ENCODE peak calls at places on chromosomes 6 and 20, in five cellular contexts. O, D, H, T and I are unnamed samples.

GRCh38 chr20:62668441-62669027 is 26.2 kb downstream of the SLCO4A1 start:
- DNase-seq in O (peak), T (peak), D (no peak), H (peak), I (peak)

GRCh38 chr20:12838261-12838866 is 170.4 kb upstream of the SPTLC3 start:
- DNase-seq in D (no peak), H (no peak), T (no peak), O (no peak), I (no peak)

GRCh38 chr6:74733830-74734591 is 471.8 kb downstream of the COL12A1 start:
- DNase-seq in T (no peak), D (no peak), H (no peak), O (no peak), I (no peak)

GRCh38 chr6:134240664-134241431 is 77.1 kb downstream of the SGK1 start:
- DNase-seq in H (no peak), T (peak), O (no peak), D (no peak), I (peak)

GRCh38 chr6:80197474-80197873 is 91.0 kb downstream of the BCKDHB start:
- DNase-seq in T (no peak), H (no peak), O (peak), D (no peak), I (no peak)

GRCh38 chr6:141541766-141542324 is 590.9 kb upstream of the GJE1 start:
- DNase-seq in H (no peak), O (no peak), D (no peak), T (no peak), I (no peak)

GRCh38 chr20:36465109-36466080 is 75.9 kb upstream of the MYL9 start:
- DNase-seq in T (no peak), H (no peak), D (no peak), O (peak), I (peak)

GRCh38 chr6:142870787-142871371 is 74.1 kb downstream of the HIVEP2 start:
- DNase-seq in H (no peak), O (no peak), D (no peak), T (no peak), I (no peak)

GRCh38 chr20:694496-694895 is 18.9 kb upstream of the SCRT2 start:
- DNase-seq in D (peak), T (no peak), O (no peak), H (no peak), I (no peak)

GRCh38 chr20:34536798-34537394 is 20.7 kb downstream of the DYNLRB1 start:
- DNase-seq in T (no peak), D (no peak), H (peak), O (no peak), I (peak)

GRCh38 chr20:34654207-34654744 is 22.6 kb downstream of the PIGU start:
- DNase-seq in T (no peak), H (no peak), D (no peak), O (no peak), I (no peak)

GRCh38 chr6:105550961-105551625 is 148.2 kb upstream of the PREP start:
- DNase-seq in O (no peak), H (no peak), T (no peak), D (no peak), I (no peak)

GRCh38 chr6:17930321-17930993 is 57.0 kb downstream of the KIF13A start:
- DNase-seq in O (no peak), D (no peak), H (no peak), T (no peak), I (no peak)

GRCh38 chr6:144922120-144922722 is 637.1 kb downstream of the UTRN start:
- DNase-seq in H (no peak), T (no peak), D (no peak), O (no peak), I (no peak)

GRCh38 chr20:31569163-31570020 is 35.7 kb upstream of the ID1 start:
- DNase-seq in O (peak), D (no peak), T (no peak), H (peak), I (peak)

GRCh38 chr6:27267865-27268444 is 20.5 kb downstream of the PRSS16 start:
- DNase-seq in O (no peak), T (no peak), D (no peak), H (peak), I (no peak)